ENCODE peak calls at places on chromosomes 12 and 14, in eight cellular contexts. A is lower leg skin; N is heart left ventricle; M is ovary; Z is choroid plexus epithelial cell; S is cardiac fibroblast; T is activated CD8-positive, alpha-beta T cell treated with anti-CD3 and anti-CD28 coated beads for 36 hours; G is H1. J is an unnamed sample.

GRCh38 chr12:122086641-122087285 is 8.2 kb downstream of the MLXIP start:
- DNase-seq in M (no peak), A (no peak), S (no peak), G (no peak), N (no peak), T (no peak), Z (no peak), J (no peak)

GRCh38 chr14:24055971-24056799 is 4.4 kb downstream of the CARMIL3 start:
- DNase-seq in M (no peak), A (no peak), N (no peak), Z (no peak), G (no peak), S (no peak), T (no peak), J (no peak)

GRCh38 chr12:131415781-131416180 is 295.1 kb upstream of the SFSWAP start:
- DNase-seq in Z (no peak), G (no peak), S (no peak), A (no peak), T (peak), N (no peak), M (no peak), J (no peak)

GRCh38 chr14:99136401-99136800 is 135.6 kb downstream of the BCL11B start:
- DNase-seq in S (no peak), Z (no peak), T (no peak), G (no peak), A (peak), N (no peak), M (no peak), J (no peak)

GRCh38 chr14:100470523-100470897 is 116.7 kb downstream of the BEGAIN start:
- DNase-seq in G (no peak), M (no peak), S (no peak), Z (no peak), T (no peak), A (no peak), N (no peak), J (no peak)

GRCh38 chr12:9094512-9095206 is 21.1 kb downstream of the A2M start:
- DNase-seq in N (no peak), S (no peak), Z (no peak), A (no peak), M (no peak), T (no peak), G (no peak), J (no peak)

GRCh38 chr14:29529418-29529817 is 398.2 kb downstream of the PRKD1 start:
- DNase-seq in T (no peak), A (no peak), M (no peak), Z (peak), N (no peak), G (no peak), S (peak), J (peak)

GRCh38 chr12:14782756-14783155 is 20.5 kb downstream of the WBP11 start:
- DNase-seq in G (no peak), S (no peak), A (no peak), T (no peak), N (no peak), M (no peak), Z (no peak), J (no peak)

GRCh38 chr14:101632520-101632919 is 71.2 kb downstream of the DIO3 start:
- DNase-seq in M (no peak), A (peak), T (no peak), N (no peak), G (no peak), S (no peak), Z (no peak), J (no peak)

GRCh38 chr12:5432011-5432400 is at the start of gene NTF3:
- DNase-seq in T (no peak), G (no peak), M (peak), S (peak), N (no peak), A (peak), Z (peak), J (peak)

GRCh38 chr12:1807107-1807478 is 13.3 kb upstream of the LRTM2 start:
- DNase-seq in S (no peak), G (no peak), Z (no peak), A (no peak), T (no peak), N (peak), M (no peak), J (no peak)

GRCh38 chr12:104280703-104281458 is 22.7 kb upstream of the EID3 start:
- DNase-seq in G (no peak), T (no peak), M (no peak), Z (peak), A (no peak), N (no peak), S (peak), J (peak)

GRCh38 chr14:69049675-69050074 is 70.6 kb upstream of the ACTN1 start:
- DNase-seq in T (no peak), N (no peak), G (no peak), A (no peak), Z (peak), S (peak), M (peak), J (peak)

GRCh38 chr12:22312336-22312735 is 22.2 kb downstream of the ST8SIA1 start:
- DNase-seq in N (peak), A (no peak), M (no peak), Z (peak), T (no peak), G (no peak), S (peak), J (peak)

GRCh38 chr12:93571360-93571853 is 1.1 kb upstream of the SOCS2 start:
- DNase-seq in T (peak), G (no peak), N (peak), M (peak), A (peak), Z (peak), S (peak), J (peak)

GRCh38 chr14:63496837-63497400 is 46.3 kb downstream of the PPP2R5E start:
- DNase-seq in N (peak), T (no peak), G (no peak), A (no peak), M (no peak), Z (no peak), S (no peak), J (no peak)

GRCh38 chr14:38210168-38210567 is 2.5 kb downstream of the SSTR1 start:
- DNase-seq in T (peak), G (no peak), N (no peak), Z (no peak), M (no peak), A (no peak), S (peak), J (peak)

GRCh38 chr14:38207342-38207741 is 362 bp upstream of the SSTR1 start:
- DNase-seq in G (no peak), N (no peak), Z (no peak), A (no peak), M (no peak), T (no peak), S (no peak), J (peak)

GRCh38 chr14:38207830-38208815 is at the start of gene SSTR1:
- DNase-seq in A (no peak), T (peak), S (peak), M (no peak), G (no peak), N (no peak), Z (no peak), J (peak)

GRCh38 chr14:38209572-38210159 is 2.0 kb downstream of the SSTR1 start:
- DNase-seq in Z (no peak), G (no peak), S (no peak), M (no peak), T (no peak), N (no peak), A (no peak), J (peak)

GRCh38 chr14:38208825-38209562 is 1.3 kb downstream of the SSTR1 start:
- DNase-seq in N (no peak), G (no peak), M (no peak), Z (peak), A (no peak), S (peak), T (peak), J (peak)
- TF ChIP-seq CTCF in N (no peak), G (peak), M (no peak), Z (peak), A (no peak), S (peak), T (no peak), J (peak)

GRCh38 chr14:104938436-104938835 is 13.8 kb downstream of the PLD4 start:
- DNase-seq in G (no peak), Z (no peak), T (no peak), A (peak), S (no peak), M (no peak), N (no peak), J (no peak)
- TF ChIP-seq CTCF in G (no peak), Z (no peak), T (no peak), A (no peak), S (no peak), M (no peak), N (no peak), J (no peak)

GRCh38 chr12:52204931-52205505 is 13.2 kb upstream of the KRT80 start:
- DNase-seq in T (no peak), S (no peak), M (no peak), N (no peak), G (no peak), Z (no peak), A (peak), J (no peak)
- TF ChIP-seq CTCF in T (no peak), S (no peak), M (no peak), N (no peak), G (no peak), Z (no peak), A (no peak), J (no peak)

GRCh38 chr12:117890137-117890536 is 78.7 kb downstream of the KSR2 start:
- DNase-seq in T (no peak), N (no peak), Z (no peak), A (no peak), M (no peak), S (no peak), G (no peak), J (no peak)
- TF ChIP-seq CTCF in T (no peak), N (no peak), Z (no peak), A (no peak), M (no peak), S (peak), G (peak), J (no peak)

GRCh38 chr14:22226381-22226780 is 362.6 kb downstream of the DAD1 start:
- DNase-seq in T (peak), S (peak), N (no peak), G (no peak), Z (peak), A (no peak), M (no peak), J (no peak)

GRCh38 chr14:22232486-22232885 is 356.5 kb downstream of the DAD1 start:
- DNase-seq in T (no peak), A (no peak), G (no peak), M (no peak), Z (no peak), S (no peak), N (no peak), J (no peak)

GRCh38 chr14:22227084-22227483 is 361.9 kb downstream of the DAD1 start:
- DNase-seq in M (no peak), S (no peak), Z (no peak), N (no peak), T (no peak), G (no peak), A (no peak), J (no peak)

GRCh38 chr14:22230517-22230916 is 358.5 kb downstream of the DAD1 start:
- DNase-seq in A (no peak), G (no peak), Z (no peak), N (no peak), S (no peak), T (no peak), M (no peak), J (no peak)

DNA sequence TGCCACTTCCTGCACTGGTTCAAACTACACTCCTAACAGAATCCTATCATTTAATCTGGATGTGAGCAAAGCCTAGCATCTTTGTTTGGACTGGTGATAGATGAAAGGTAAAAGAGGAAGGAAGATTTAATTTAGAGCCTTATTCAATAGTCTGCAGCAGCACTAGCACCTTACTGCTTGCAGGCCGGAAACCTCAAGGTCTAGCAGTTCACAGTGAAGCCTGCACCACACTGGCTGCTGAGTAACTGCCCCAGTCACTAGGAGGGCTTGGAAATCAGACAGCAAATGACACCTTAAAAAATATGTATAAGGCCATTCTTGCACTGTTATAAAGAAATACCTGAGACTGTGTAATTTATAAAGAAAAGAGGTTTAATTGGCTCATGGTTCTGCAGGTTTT is 358.0 kb downstream of the DAD1 start:
- DNase-seq in N (no peak), G (no peak), T (peak), S (no peak), M (no peak), Z (no peak), A (no peak), J (no peak)
- TF ChIP-seq CTCF in N (no peak), G (no peak), T (no peak), S (no peak), M (no peak), Z (no peak), A (no peak), J (no peak)

DNA sequence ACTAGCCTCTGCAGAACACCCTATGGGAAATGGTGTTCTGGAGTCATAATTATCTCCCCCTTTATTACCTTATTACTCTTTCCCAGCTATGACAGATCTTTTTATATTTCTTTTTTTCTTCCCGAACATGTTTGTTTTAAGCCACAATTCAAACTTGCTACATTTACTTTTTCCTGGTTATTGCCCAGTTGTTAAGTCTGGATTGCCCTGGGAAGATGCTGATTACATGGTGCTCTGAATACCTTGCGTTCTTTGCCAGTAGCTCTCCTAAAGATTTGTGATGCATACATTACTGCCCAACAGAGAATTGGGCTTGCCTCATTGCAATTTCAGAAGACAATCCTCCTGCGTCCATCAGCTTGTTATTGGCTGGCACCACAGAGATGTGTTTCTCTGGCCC is 118.3 kb upstream of the FGD4 start:
- DNase-seq in T (no peak), A (no peak), M (no peak), G (no peak), N (no peak), S (no peak), Z (no peak), J (no peak)
- TF ChIP-seq CTCF in T (no peak), A (no peak), M (no peak), G (no peak), N (no peak), S (no peak), Z (no peak), J (no peak)

GRCh38 chr12:79512068-79512467 is 178.7 kb downstream of the PAWR start:
- DNase-seq in N (no peak), T (no peak), M (no peak), G (peak), Z (no peak), S (no peak), A (no peak), J (no peak)

GRCh38 chr12:79517363-79517762 is 173.4 kb downstream of the PAWR start:
- DNase-seq in G (no peak), Z (no peak), S (no peak), T (no peak), N (no peak), A (no peak), M (no peak), J (no peak)

GRCh38 chr12:79515526-79515935 is 175.2 kb downstream of the PAWR start:
- DNase-seq in A (no peak), S (no peak), N (no peak), G (no peak), M (no peak), T (no peak), Z (no peak), J (no peak)

GRCh38 chr12:79514730-79515525 is 175.8 kb downstream of the PAWR start:
- DNase-seq in S (peak), G (no peak), A (no peak), N (no peak), Z (peak), M (no peak), T (no peak), J (peak)
- TF ChIP-seq CTCF in S (no peak), G (no peak), A (no peak), N (no peak), Z (no peak), M (no peak), T (no peak), J (no peak)

GRCh38 chr14:64636980-64637429 is 67.2 kb upstream of the PLEKHG3 start:
- DNase-seq in G (no peak), N (no peak), S (no peak), T (no peak), M (no peak), Z (no peak), A (no peak), J (no peak)
- TF ChIP-seq CTCF in G (no peak), N (no peak), S (no peak), T (peak), M (no peak), Z (no peak), A (no peak), J (no peak)